ENCODE peak calls at places on chromosomes 6 and 20, in nine cellular contexts. X is spleen, J is MM.1S, T is hepatocyte, E is astrocyte, P is RWPE1, Y is heart right ventricle, N is brain microvascular endothelial cell, W is psoas muscle. V is an unnamed sample.

GRCh38 chr6:139597087-139597763 is 222.8 kb upstream of the CITED2 start:
- DNase-seq in W (no peak), X (no peak), E (no peak), Y (no peak), T (no peak), J (no peak), N (no peak), P (no peak), V (no peak)

GRCh38 chr20:15759546-15760216 is 813.6 kb downstream of the KIF16B start:
- DNase-seq in J (no peak), P (no peak), N (no peak), T (peak; percentile 38), W (no peak), E (no peak), X (no peak), Y (no peak), V (no peak)

GRCh38 chr6:55255061-55255571 is 72.2 kb upstream of the GFRAL start:
- DNase-seq in N (no peak), P (no peak), J (no peak), E (no peak), X (no peak), W (no peak), T (no peak), Y (no peak), V (no peak)

GRCh38 chr6:39892490-39893129 is 41.7 kb downstream of the MOCS1 start:
- DNase-seq in E (peak; percentile 26), T (peak; percentile 81), J (peak; percentile 54), W (peak; percentile 81), N (peak; percentile 74), X (no peak), P (peak; percentile 13), Y (peak; percentile 72), V (peak; percentile 88)

GRCh38 chr6:45608252-45608911 is 230.6 kb upstream of the SUPT3H start:
- DNase-seq in E (peak; percentile 70), T (no peak), P (no peak), W (no peak), X (no peak), Y (no peak), N (no peak), J (no peak), V (no peak)

GRCh38 chr6:140264451-140264850 is 890.0 kb upstream of the CITED2 start:
- DNase-seq in T (no peak), P (no peak), N (no peak), Y (no peak), W (no peak), E (peak; percentile 70), X (no peak), J (no peak), V (no peak)

GRCh38 chr20:43914697-43915208 is at the start of gene TOX2:
- DNase-seq in X (peak; percentile 86), T (peak; percentile 70), Y (peak; percentile 48), W (no peak), E (no peak), J (peak; percentile 74), N (no peak), P (peak; percentile 80), V (peak; percentile 54)

GRCh38 chr6:43511824-43512415 is 1.8 kb upstream of the LRRC73 start:
- DNase-seq in J (no peak), E (no peak), P (no peak), X (peak; percentile 61), W (peak; percentile 46), T (no peak), N (no peak), Y (peak; percentile 62), V (no peak)

GRCh38 chr6:143594647-143595046 is 83.1 kb upstream of the PHACTR2 start:
- DNase-seq in N (peak; percentile 11), J (no peak), E (peak; percentile 68), T (peak; percentile 19), X (no peak), Y (no peak), W (no peak), P (no peak), V (no peak)

GRCh38 chr6:170025341-170026271 is 265.3 kb downstream of the DLL1 start:
- DNase-seq in J (no peak), W (no peak), Y (no peak), T (no peak), N (no peak), P (no peak), X (peak; percentile 54), E (no peak), V (no peak)

GRCh38 chr20:36585410-36586125 is 12.2 kb downstream of the TGIF2 start:
- DNase-seq in E (no peak), P (peak; percentile 99), W (no peak), J (no peak), X (no peak), N (no peak), T (no peak), Y (no peak), V (no peak)

GRCh38 chr6:149925974-149926777 is 3.3 kb upstream of the RAET1G start:
- DNase-seq in X (peak; percentile 90), P (peak; percentile 73), T (peak; percentile 92), N (peak; percentile 85), J (peak; percentile 30), W (peak; percentile 93), E (peak; percentile 52), Y (peak; percentile 87), V (peak; percentile 93)

GRCh38 chr20:61997891-61998290 is 67.8 kb downstream of the TAF4 start:
- DNase-seq in J (no peak), N (no peak), P (no peak), Y (no peak), T (no peak), E (no peak), W (peak; percentile 19), X (no peak), V (no peak)

GRCh38 chr6:154249499-154250298 is 106.9 kb downstream of the IPCEF1 start:
- DNase-seq in T (no peak), N (no peak), Y (no peak), J (peak; percentile 64), P (no peak), W (no peak), X (no peak), E (no peak), V (no peak)

GRCh38 chr6:125149256-125150144 is 4.1 kb upstream of the TPD52L1 start:
- DNase-seq in E (peak; percentile 78), Y (no peak), T (no peak), X (no peak), P (peak; percentile 63), W (no peak), J (no peak), N (peak; percentile 50), V (no peak)

GRCh38 chr6:79946242-79946641 is 1.1 kb downstream of the ELOVL4 start:
- DNase-seq in N (peak; percentile 5), W (no peak), J (peak; percentile 50), Y (no peak), T (peak; percentile 40), E (peak; percentile 26), P (peak; percentile 17), X (no peak), V (no peak)
- TF ChIP-seq CTCF in N (peak; percentile 62), W (no peak), J (peak; percentile 56), Y (no peak), T (peak; percentile 45), E (peak; percentile 51), P (peak; percentile 58), X (no peak), V (no peak)

DNA sequence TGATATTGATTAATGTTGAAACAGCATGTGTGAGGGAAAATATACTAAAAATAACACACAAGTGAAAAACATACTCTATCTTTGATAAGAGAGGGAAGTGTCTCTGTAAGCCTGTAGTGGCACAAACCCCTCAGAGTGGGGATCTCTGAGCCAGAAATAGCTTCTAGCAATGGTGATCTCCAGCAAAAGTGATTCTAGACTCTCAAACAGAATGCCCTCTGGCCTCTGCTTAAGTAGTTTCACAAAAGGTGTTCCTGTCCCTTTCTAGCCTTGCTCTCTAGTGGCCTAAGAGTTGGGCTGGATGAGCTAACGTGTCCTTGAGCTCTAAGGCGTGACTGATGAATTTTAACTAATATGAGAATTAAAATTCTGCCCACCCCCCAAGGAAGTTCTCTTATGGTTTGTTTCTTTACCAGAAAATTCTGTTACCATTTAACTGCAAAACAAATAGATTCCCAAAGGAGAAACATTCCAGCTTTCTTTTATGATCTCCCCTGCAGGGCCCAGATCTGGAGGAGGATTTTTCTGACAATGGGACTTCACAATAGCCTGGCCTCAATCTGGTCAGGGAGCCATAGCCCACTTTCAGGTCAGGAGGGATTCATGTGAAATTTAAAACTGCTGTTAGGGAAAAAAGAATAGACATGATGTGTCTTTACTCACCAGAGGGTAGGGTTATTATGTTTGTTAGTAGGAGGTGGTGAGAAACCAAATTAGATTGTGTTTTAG is 182.5 kb upstream of the LAMP5 start:
- DNase-seq in X (no peak), E (no peak), Y (no peak), N (no peak), J (no peak), W (no peak), P (no peak), T (no peak), V (no peak)
- H3K27ac ChIP-seq in X (no peak overlapping the region), E (no peak overlapping the region), Y (no peak overlapping the region), N (no peak overlapping the region), J (no peak overlapping the region), W (no peak overlapping the region), P (no peak overlapping the region), T (peak overlapping the region; percentile 80), V (no peak overlapping the region)

GRCh38 chr20:14617123-14617522 is 279.7 kb upstream of the FLRT3 start:
- DNase-seq in N (no peak), X (no peak), J (no peak), Y (no peak), T (peak; percentile 22), P (no peak), E (peak; percentile 6), W (no peak), V (no peak)

GRCh38 chr20:14619411-14619810 is 282.0 kb upstream of the FLRT3 start:
- DNase-seq in X (no peak), T (no peak), N (no peak), W (no peak), P (no peak), J (no peak), E (no peak), Y (no peak), V (no peak)

DNA sequence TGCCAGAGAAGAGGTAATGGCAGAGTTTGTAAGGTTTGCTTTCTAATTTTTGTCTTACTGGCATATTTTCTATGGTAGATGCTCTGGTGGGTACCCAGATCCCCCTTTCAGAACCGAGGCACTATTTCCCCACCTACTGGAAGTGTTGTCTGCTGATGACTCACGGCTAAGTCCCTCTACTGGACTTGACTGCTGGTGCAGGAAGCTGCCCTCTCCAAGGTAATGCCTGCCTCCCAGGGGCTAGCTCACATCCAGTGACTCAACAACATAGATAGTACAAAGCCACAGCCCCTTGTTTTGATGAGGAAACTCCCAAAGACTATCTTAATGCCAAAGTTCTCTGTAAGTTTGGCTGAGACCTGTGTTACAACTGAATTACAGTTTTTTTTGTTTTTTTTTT is 285.4 kb upstream of the FLRT3 start:
- DNase-seq in J (no peak), Y (no peak), W (no peak), T (peak; percentile 69), P (peak; percentile 67), X (no peak), E (peak; percentile 16), N (peak; percentile 56), V (no peak)
- TF ChIP-seq CTCF in J (no peak), Y (no peak), W (no peak), T (peak; percentile 30), P (no peak), X (no peak), E (no peak), N (peak; percentile 70), V (no peak)

DNA sequence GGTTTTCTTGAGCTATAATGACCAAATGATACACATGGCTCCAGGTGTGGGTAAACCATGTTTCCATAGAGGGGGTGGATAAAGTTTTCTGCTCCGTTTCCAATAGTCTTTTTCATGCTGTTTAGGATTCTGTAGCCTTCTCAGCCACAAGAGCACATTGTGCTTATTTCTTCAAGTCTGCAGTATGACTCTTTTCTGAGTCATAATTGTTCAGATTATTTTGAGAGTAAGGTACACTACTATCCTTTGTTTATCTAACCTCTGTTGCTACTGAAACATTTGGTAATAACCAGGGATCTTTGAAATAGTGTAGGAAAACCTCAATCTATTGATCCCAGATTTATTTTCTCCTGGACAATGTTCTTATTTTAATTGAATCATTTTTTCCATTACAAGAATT is 247.9 kb upstream of the BMP2 start:
- DNase-seq in P (peak; percentile 77), T (no peak), N (peak; percentile 51), J (no peak), X (no peak), Y (no peak), W (no peak), E (peak; percentile 90), V (no peak)
- H3K27ac ChIP-seq in P (no peak overlapping the region), T (no peak overlapping the region), N (peak overlapping the region; percentile 72), J (no peak overlapping the region), X (no peak overlapping the region), Y (no peak overlapping the region), W (no peak overlapping the region), E (peak overlapping the region; percentile 61), V (no peak overlapping the region)